ENCODE peak calls at places on chromosome 21, in nine cellular contexts. P, N, S, Q, U, V, J, L and X are unnamed samples.

GRCh38 chr21:45386728-45387371 is 18.1 kb upstream of the COL18A1 start:
- DNase-seq in V (no peak), Q (no peak), P (peak), S (peak), N (no peak), J (no peak), U (peak), L (no peak), X (peak)

GRCh38 chr21:15495965-15496364 is 233.8 kb upstream of the USP25 start:
- DNase-seq in N (no peak), Q (no peak), V (no peak), P (no peak), J (no peak), S (no peak), L (no peak), U (no peak), X (peak)

GRCh38 chr21:21101911-21102310 is 103.7 kb downstream of the NCAM2 start:
- DNase-seq in J (no peak), S (peak), Q (peak), U (no peak), L (peak), N (no peak), V (no peak), P (no peak), X (peak)

GRCh38 chr21:44510508-44511218 is 29.3 kb downstream of the KRTAP10-1 start:
- DNase-seq in U (peak), N (peak), S (peak), L (no peak), Q (peak), P (peak), J (peak), V (peak), X (no peak)

GRCh38 chr21:33539612-33540011 is 2.3 kb downstream of the GART start:
- DNase-seq in N (no peak), P (no peak), J (no peak), U (no peak), Q (no peak), V (no peak), L (no peak), S (peak), X (peak)

GRCh38 chr21:27277122-27277521 is 310.2 kb upstream of the ADAMTS5 start:
- DNase-seq in S (no peak), J (no peak), L (no peak), N (no peak), V (no peak), P (no peak), U (no peak), Q (no peak), X (peak)

GRCh38 chr21:24375201-24375600 is 1232.1 kb downstream of the MRPL39 start:
- DNase-seq in U (no peak), J (peak), V (peak), S (no peak), N (no peak), L (no peak), P (peak), Q (no peak), X (no peak)

GRCh38 chr21:46317710-46318463 is 5.8 kb downstream of the C21orf58 start:
- DNase-seq in V (no peak), U (peak), L (no peak), S (no peak), P (peak), Q (no peak), N (no peak), J (peak), X (no peak)

GRCh38 chr21:29144736-29145353 is 14.4 kb downstream of the MAP3K7CL start:
- DNase-seq in N (no peak), V (no peak), P (no peak), J (no peak), L (peak), S (peak), Q (no peak), U (no peak), X (no peak)

GRCh38 chr21:35316933-35317332 is 267.8 kb upstream of the RUNX1 start:
- DNase-seq in U (no peak), V (peak), N (no peak), P (no peak), L (no peak), Q (no peak), J (no peak), S (no peak), X (no peak)

GRCh38 chr21:46063734-46064680 is 33.9 kb upstream of the COL6A2 start:
- DNase-seq in S (no peak), Q (no peak), L (no peak), N (no peak), U (no peak), V (no peak), J (no peak), P (no peak), X (no peak)

GRCh38 chr21:14947613-14948160 is 117.1 kb downstream of the NRIP1 start:
- DNase-seq in P (no peak), Q (no peak), N (no peak), L (no peak), U (no peak), J (no peak), S (no peak), V (no peak), X (no peak)

GRCh38 chr21:42563261-42564045 is 49.8 kb downstream of the SLC37A1 start:
- DNase-seq in S (no peak), U (no peak), V (no peak), L (no peak), P (no peak), J (no peak), Q (no peak), N (no peak), X (no peak)

GRCh38 chr21:41370840-41371697 is 9.2 kb downstream of the MX2 start:
- DNase-seq in U (no peak), P (no peak), Q (no peak), S (no peak), V (no peak), L (no peak), J (no peak), N (no peak), X (no peak)

GRCh38 chr21:46639489-46640386 is 4.3 kb downstream of the PRMT2 start:
- DNase-seq in Q (no peak), J (peak), S (no peak), P (no peak), N (peak), U (no peak), L (peak), V (no peak), X (peak)

GRCh38 chr21:15210235-15210678 is 145.5 kb upstream of the NRIP1 start:
- DNase-seq in U (peak), J (no peak), S (no peak), V (no peak), P (peak), Q (no peak), N (no peak), L (no peak), X (peak)

GRCh38 chr21:17554619-17555472 is 42.0 kb downstream of the CXADR start:
- DNase-seq in J (no peak), L (no peak), S (peak), U (no peak), V (no peak), P (no peak), N (no peak), Q (no peak), X (no peak)

GRCh38 chr21:21165063-21165645 is 166.9 kb downstream of the NCAM2 start:
- DNase-seq in Q (no peak), P (no peak), N (no peak), V (no peak), L (peak), U (no peak), S (peak), J (no peak), X (peak)

GRCh38 chr21:31426235-31426797 is 82.3 kb upstream of the TIAM1 start:
- DNase-seq in U (no peak), P (no peak), J (no peak), L (no peak), V (no peak), S (no peak), N (no peak), Q (no peak), X (no peak)

GRCh38 chr21:34195365-34195764 is 122.0 kb downstream of the MRPS6 start:
- DNase-seq in N (no peak), J (no peak), U (no peak), V (no peak), P (no peak), Q (no peak), L (no peak), S (no peak), X (no peak)

GRCh38 chr21:35775778-35776515 is 284.4 kb downstream of the SETD4 start:
- DNase-seq in S (no peak), V (no peak), N (no peak), L (no peak), Q (no peak), U (no peak), P (no peak), J (no peak), X (no peak)

GRCh38 chr21:42574234-42575027 is 60.8 kb downstream of the SLC37A1 start:
- DNase-seq in Q (no peak), S (peak), L (no peak), P (no peak), U (no peak), N (no peak), V (no peak), J (no peak), X (peak)

GRCh38 chr21:44399955-44400790 is 46.8 kb downstream of the TRPM2 start:
- DNase-seq in P (no peak), U (no peak), S (no peak), J (no peak), N (no peak), Q (no peak), L (no peak), V (no peak), X (no peak)

GRCh38 chr21:33039542-33039941 is 13.8 kb downstream of the OLIG2 start:
- DNase-seq in U (no peak), Q (no peak), N (no peak), P (no peak), V (no peak), L (no peak), J (no peak), S (no peak), X (no peak)

GRCh38 chr21:44871576-44872265 is 1.8 kb downstream of the PTTG1IP start:
- DNase-seq in V (no peak), S (peak), L (no peak), P (peak), U (peak), J (no peak), N (no peak), Q (no peak), X (peak)

GRCh38 chr21:45641480-45642035 is 2.0 kb upstream of the PCBP3 start:
- DNase-seq in N (no peak), V (no peak), Q (no peak), U (no peak), L (no peak), P (no peak), J (no peak), S (no peak), X (no peak)

GRCh38 chr21:41601573-41602371 is 93.8 kb upstream of the TMPRSS2 start:
- DNase-seq in L (no peak), P (no peak), Q (no peak), N (no peak), S (no peak), J (peak), U (no peak), V (no peak), X (peak)

GRCh38 chr21:26041441-26042180 is 129.0 kb downstream of the APP start:
- DNase-seq in S (peak), Q (no peak), J (no peak), V (no peak), U (no peak), P (no peak), N (no peak), L (peak), X (peak)

GRCh38 chr21:39581414-39581813 is 31.3 kb upstream of the B3GALT5 start:
- DNase-seq in P (no peak), N (no peak), V (no peak), S (no peak), U (no peak), Q (no peak), L (no peak), J (no peak), X (no peak)

GRCh38 chr21:41316641-41317392 is at the start of gene FAM3B:
- DNase-seq in S (no peak), J (peak), N (peak), Q (peak), P (no peak), L (no peak), V (no peak), U (no peak), X (no peak)

GRCh38 chr21:39094847-39095525 is 88.3 kb downstream of the PSMG1 start:
- DNase-seq in U (no peak), V (no peak), N (no peak), S (peak), Q (no peak), J (no peak), P (no peak), L (no peak), X (peak)

GRCh38 chr21:16061194-16061593 is 331.4 kb downstream of the USP25 start:
- DNase-seq in P (peak), U (peak), V (no peak), J (no peak), N (no peak), S (no peak), L (no peak), Q (no peak), X (no peak)

GRCh38 chr21:16408280-16408669 is 678.5 kb downstream of the USP25 start:
- DNase-seq in J (no peak), S (no peak), Q (no peak), U (no peak), N (no peak), L (no peak), P (no peak), V (no peak), X (no peak)

GRCh38 chr21:18801468-18801867 is 397.9 kb upstream of the TMPRSS15 start:
- DNase-seq in U (no peak), Q (no peak), P (no peak), V (no peak), L (peak), J (no peak), S (no peak), N (no peak), X (no peak)